ENCODE peak calls at places on chromosome 20, in nine cellular contexts. One of them, this sample, is unnamed.

GRCh38 chr20:20568604-20569205 is 143.7 kb downstream of the RALGAPA2 start:
- DNase-seq in IMR-90: peak
- DNase-seq in cardiac fibroblast: peak
- DNase-seq in natural killer cell: no peak
- DNase-seq in fibroblast of lung: peak
- DNase-seq in EH: peak
- DNase-seq in activated CD4-positive, CD25-positive, alpha-beta regulatory T cell treated with anti-CD3 and anti-CD28 coated beads, Interleukin-2, amount 50 U/mL, for 72 hours: no peak
- DNase-seq in putamen: peak
- DNase-seq in NCI-H2081 treated with DMSO at 0.1 percent for 48 hours: peak
- DNase-seq in this sample: peak

GRCh38 chr20:63345328-63346100 is 15.6 kb downstream of the CHRNA4 start:
- DNase-seq in IMR-90: no peak
- DNase-seq in cardiac fibroblast: peak
- DNase-seq in natural killer cell: no peak
- DNase-seq in fibroblast of lung: no peak
- DNase-seq in EH: no peak
- DNase-seq in activated CD4-positive, CD25-positive, alpha-beta regulatory T cell treated with anti-CD3 and anti-CD28 coated beads, Interleukin-2, amount 50 U/mL, for 72 hours: no peak
- DNase-seq in putamen: no peak
- DNase-seq in NCI-H2081 treated with DMSO at 0.1 percent for 48 hours: no peak
- DNase-seq in this sample: peak

GRCh38 chr20:51660741-51661608 is 107.2 kb downstream of the ATP9A start:
- DNase-seq in IMR-90: peak
- DNase-seq in cardiac fibroblast: peak
- DNase-seq in natural killer cell: no peak
- DNase-seq in fibroblast of lung: peak
- DNase-seq in EH: peak
- DNase-seq in activated CD4-positive, CD25-positive, alpha-beta regulatory T cell treated with anti-CD3 and anti-CD28 coated beads, Interleukin-2, amount 50 U/mL, for 72 hours: no peak
- DNase-seq in putamen: no peak
- DNase-seq in NCI-H2081 treated with DMSO at 0.1 percent for 48 hours: no peak
- DNase-seq in this sample: peak

GRCh38 chr20:64116541-64117423 is 9.4 kb upstream of the NPBWR2 start:
- DNase-seq in IMR-90: no peak
- DNase-seq in cardiac fibroblast: no peak
- DNase-seq in natural killer cell: no peak
- DNase-seq in fibroblast of lung: no peak
- DNase-seq in EH: no peak
- DNase-seq in activated CD4-positive, CD25-positive, alpha-beta regulatory T cell treated with anti-CD3 and anti-CD28 coated beads, Interleukin-2, amount 50 U/mL, for 72 hours: no peak
- DNase-seq in putamen: no peak
- DNase-seq in NCI-H2081 treated with DMSO at 0.1 percent for 48 hours: no peak
- DNase-seq in this sample: no peak

GRCh38 chr20:59993736-59994484 is 35.7 kb downstream of the CDH26 start:
- DNase-seq in IMR-90: no peak
- DNase-seq in cardiac fibroblast: no peak
- DNase-seq in natural killer cell: no peak
- DNase-seq in fibroblast of lung: no peak
- DNase-seq in EH: no peak
- DNase-seq in activated CD4-positive, CD25-positive, alpha-beta regulatory T cell treated with anti-CD3 and anti-CD28 coated beads, Interleukin-2, amount 50 U/mL, for 72 hours: no peak
- DNase-seq in putamen: no peak
- DNase-seq in NCI-H2081 treated with DMSO at 0.1 percent for 48 hours: no peak
- DNase-seq in this sample: no peak

GRCh38 chr20:6265204-6265904 is 142.5 kb upstream of the FERMT1 start:
- DNase-seq in IMR-90: peak
- DNase-seq in cardiac fibroblast: peak
- DNase-seq in natural killer cell: no peak
- DNase-seq in fibroblast of lung: peak
- DNase-seq in EH: peak
- DNase-seq in activated CD4-positive, CD25-positive, alpha-beta regulatory T cell treated with anti-CD3 and anti-CD28 coated beads, Interleukin-2, amount 50 U/mL, for 72 hours: no peak
- DNase-seq in putamen: peak
- DNase-seq in NCI-H2081 treated with DMSO at 0.1 percent for 48 hours: peak
- DNase-seq in this sample: peak

GRCh38 chr20:10129749-10130148 is 88.9 kb upstream of the SNAP25 start:
- DNase-seq in IMR-90: no peak
- DNase-seq in cardiac fibroblast: no peak
- DNase-seq in natural killer cell: no peak
- DNase-seq in fibroblast of lung: no peak
- DNase-seq in EH: no peak
- DNase-seq in activated CD4-positive, CD25-positive, alpha-beta regulatory T cell treated with anti-CD3 and anti-CD28 coated beads, Interleukin-2, amount 50 U/mL, for 72 hours: no peak
- DNase-seq in putamen: no peak
- DNase-seq in NCI-H2081 treated with DMSO at 0.1 percent for 48 hours: no peak
- DNase-seq in this sample: no peak

GRCh38 chr20:42441862-42442196 is 747.9 kb downstream of the PTPRT start:
- DNase-seq in IMR-90: no peak
- DNase-seq in cardiac fibroblast: no peak
- DNase-seq in natural killer cell: no peak
- DNase-seq in fibroblast of lung: no peak
- DNase-seq in EH: no peak
- DNase-seq in activated CD4-positive, CD25-positive, alpha-beta regulatory T cell treated with anti-CD3 and anti-CD28 coated beads, Interleukin-2, amount 50 U/mL, for 72 hours: no peak
- DNase-seq in putamen: no peak
- DNase-seq in NCI-H2081 treated with DMSO at 0.1 percent for 48 hours: no peak
- DNase-seq in this sample: no peak

GRCh38 chr20:38199506-38200390 is 34.7 kb upstream of the TGM2 start:
- DNase-seq in IMR-90: peak
- DNase-seq in cardiac fibroblast: no peak
- DNase-seq in natural killer cell: no peak
- DNase-seq in fibroblast of lung: peak
- DNase-seq in EH: peak
- DNase-seq in activated CD4-positive, CD25-positive, alpha-beta regulatory T cell treated with anti-CD3 and anti-CD28 coated beads, Interleukin-2, amount 50 U/mL, for 72 hours: no peak
- DNase-seq in putamen: no peak
- DNase-seq in NCI-H2081 treated with DMSO at 0.1 percent for 48 hours: no peak
- DNase-seq in this sample: no peak

GRCh38 chr20:11740975-11741374 is 176.7 kb upstream of the BTBD3 start:
- DNase-seq in IMR-90: no peak
- DNase-seq in cardiac fibroblast: no peak
- DNase-seq in natural killer cell: no peak
- DNase-seq in fibroblast of lung: no peak
- DNase-seq in EH: no peak
- DNase-seq in activated CD4-positive, CD25-positive, alpha-beta regulatory T cell treated with anti-CD3 and anti-CD28 coated beads, Interleukin-2, amount 50 U/mL, for 72 hours: no peak
- DNase-seq in putamen: no peak
- DNase-seq in NCI-H2081 treated with DMSO at 0.1 percent for 48 hours: no peak
- DNase-seq in this sample: no peak

GRCh38 chr20:49999329-49999728 is 16.5 kb downstream of the SNAI1 start:
- DNase-seq in IMR-90: no peak
- DNase-seq in cardiac fibroblast: no peak
- DNase-seq in natural killer cell: no peak
- DNase-seq in fibroblast of lung: no peak
- DNase-seq in EH: no peak
- DNase-seq in activated CD4-positive, CD25-positive, alpha-beta regulatory T cell treated with anti-CD3 and anti-CD28 coated beads, Interleukin-2, amount 50 U/mL, for 72 hours: no peak
- DNase-seq in putamen: no peak
- DNase-seq in NCI-H2081 treated with DMSO at 0.1 percent for 48 hours: no peak
- DNase-seq in this sample: no peak

GRCh38 chr20:36861625-36861874 is 14.4 kb upstream of the TLDC2 start:
- DNase-seq in IMR-90: no peak
- DNase-seq in cardiac fibroblast: no peak
- DNase-seq in natural killer cell: no peak
- DNase-seq in fibroblast of lung: no peak
- DNase-seq in EH: peak
- DNase-seq in activated CD4-positive, CD25-positive, alpha-beta regulatory T cell treated with anti-CD3 and anti-CD28 coated beads, Interleukin-2, amount 50 U/mL, for 72 hours: no peak
- DNase-seq in putamen: no peak
- DNase-seq in NCI-H2081 treated with DMSO at 0.1 percent for 48 hours: no peak
- DNase-seq in this sample: no peak

GRCh38 chr20:38139156-38139912 is 25.7 kb downstream of the TGM2 start:
- DNase-seq in IMR-90: no peak
- DNase-seq in cardiac fibroblast: no peak
- DNase-seq in natural killer cell: no peak
- DNase-seq in fibroblast of lung: no peak
- DNase-seq in EH: no peak
- DNase-seq in activated CD4-positive, CD25-positive, alpha-beta regulatory T cell treated with anti-CD3 and anti-CD28 coated beads, Interleukin-2, amount 50 U/mL, for 72 hours: no peak
- DNase-seq in putamen: no peak
- DNase-seq in NCI-H2081 treated with DMSO at 0.1 percent for 48 hours: no peak
- DNase-seq in this sample: no peak

This sample was measured in fibroblast of mammary gland.